ENCODE peak calls at places on chromosomes 2 and 18, in four cellular contexts. Y is K562, A is HCT116, L is HepG2. P is an unnamed sample.

GRCh38 chr2:1665761-1666505 is 78.4 kb downstream of the PXDN start:
- DNase-seq in Y (no peak), A (no peak), L (no peak), P (no peak)

GRCh38 chr2:28765316-28765715 is 13.7 kb downstream of the PPP1CB start:
- DNase-seq in Y (no peak), A (no peak), L (no peak), P (no peak)

GRCh38 chr2:237614151-237614720 is 13.2 kb upstream of the LRRFIP1 start:
- DNase-seq in Y (no peak), A (no peak), L (peak; percentile 100), P (no peak)

GRCh38 chr2:73888388-73888787 is 4.4 kb upstream of the ACTG2 start:
- DNase-seq in Y (no peak), A (no peak), L (no peak), P (no peak)

GRCh38 chr2:61436092-61436491 is 34.8 kb downstream of the USP34 start:
- DNase-seq in Y (no peak), A (no peak), L (no peak), P (no peak)

GRCh38 chr2:63488118-63488713 is 100.1 kb downstream of the WDPCP start:
- DNase-seq in Y (peak; percentile 9), A (peak; percentile 15), L (peak; percentile 21), P (no peak)

GRCh38 chr18:5872886-5873285 is 22.4 kb downstream of the TMEM200C start:
- DNase-seq in Y (no peak), A (no peak), L (no peak), P (no peak)

GRCh38 chr18:77052656-77053309 is 79.8 kb downstream of the MBP start:
- DNase-seq in Y (no peak), A (no peak), L (no peak), P (no peak)

GRCh38 chr2:127479866-127480743 is 46.2 kb downstream of the IWS1 start:
- DNase-seq in Y (no peak), A (no peak), L (no peak), P (no peak)

GRCh38 chr2:1960761-1961160 is 216.4 kb upstream of the PXDN start:
- DNase-seq in Y (no peak), A (no peak), L (no peak), P (no peak)

GRCh38 chr2:200618051-200618419 is 32.2 kb downstream of the AOX1 start:
- DNase-seq in Y (no peak), A (no peak), L (no peak), P (no peak)

GRCh38 chr18:60892441-60892840 is 440.8 kb upstream of the CDH20 start:
- DNase-seq in Y (no peak), A (no peak), L (no peak), P (no peak)

GRCh38 chr2:55120634-55121359 is 70.5 kb upstream of the RTN4 start:
- DNase-seq in Y (no peak), A (no peak), L (no peak), P (no peak)

GRCh38 chr2:170694316-170694715 is 20.8 kb upstream of the SP5 start:
- DNase-seq in Y (no peak), A (no peak), L (no peak), P (no peak)

GRCh38 chr2:142286618-142287017 is 155.8 kb upstream of the LRP1B start:
- DNase-seq in Y (no peak), A (peak; percentile 42), L (peak; percentile 55), P (no peak)

GRCh38 chr2:235064980-235065379 is 113.2 kb downstream of the SH3BP4 start:
- DNase-seq in Y (no peak), A (no peak), L (no peak), P (no peak)
- TF ChIP-seq REST in Y (no peak), A (no peak), L (no peak), P (no peak)

DNA sequence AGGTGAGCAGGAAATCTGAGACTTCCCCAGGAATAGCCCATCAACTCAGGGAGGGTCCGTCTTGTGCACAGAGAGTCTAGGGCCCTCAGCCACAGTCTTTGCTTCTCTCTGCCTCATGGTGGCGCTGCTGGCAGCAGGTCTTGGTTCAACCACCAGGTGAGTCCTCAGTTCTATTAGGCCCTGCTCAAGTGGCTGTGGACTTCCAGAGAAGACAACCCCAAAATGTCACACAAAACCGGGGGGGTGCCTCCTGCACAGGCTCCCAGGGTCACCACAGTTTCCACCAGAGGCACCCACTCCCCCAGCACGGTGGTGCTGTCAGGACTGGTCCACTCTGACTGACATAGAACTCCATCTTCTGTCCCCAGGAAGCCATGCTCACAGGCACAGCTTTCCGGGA is 2.4 kb upstream of the CHRNG start:
- DNase-seq in Y (peak; percentile 54), A (no peak), L (peak; percentile 48), P (no peak)
- TF ChIP-seq SIN3A in Y (no peak), A (no peak), L (no peak), P (no peak)

DNA sequence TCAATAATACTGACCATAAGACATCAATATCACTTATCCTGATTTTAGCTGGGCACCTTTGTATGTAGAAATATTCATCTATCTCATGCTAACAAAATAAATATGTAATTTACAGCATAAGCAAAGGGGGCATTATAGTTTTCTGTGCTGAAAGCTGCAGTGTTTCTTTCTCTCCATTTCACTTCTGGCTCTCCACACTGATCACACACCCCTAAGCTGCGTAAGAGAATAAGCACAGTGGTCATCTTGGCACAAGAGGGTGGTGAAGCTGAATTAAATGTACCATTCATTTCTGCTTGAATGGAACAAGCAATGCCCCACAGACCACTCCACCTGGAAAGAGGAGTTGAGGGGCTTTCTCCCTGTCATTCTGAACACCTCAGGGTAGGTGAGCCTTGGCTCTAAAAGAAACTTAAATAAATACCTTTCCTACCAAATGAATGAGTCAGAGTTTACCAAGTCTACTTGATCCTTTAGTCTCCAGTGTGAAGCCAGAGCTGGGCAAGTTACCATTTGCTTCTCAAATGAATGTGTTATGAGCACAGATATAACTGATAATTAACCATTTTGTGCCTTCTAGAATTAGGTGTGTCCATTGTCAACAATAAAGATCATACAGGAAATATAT is 347.5 kb downstream of the KIAA1328 start:
- DNase-seq in Y (no peak), A (no peak), L (no peak), P (no peak)
- TF ChIP-seq TCF7L2 in Y (no peak), A (no peak), L (no peak), P (no peak)

DNA sequence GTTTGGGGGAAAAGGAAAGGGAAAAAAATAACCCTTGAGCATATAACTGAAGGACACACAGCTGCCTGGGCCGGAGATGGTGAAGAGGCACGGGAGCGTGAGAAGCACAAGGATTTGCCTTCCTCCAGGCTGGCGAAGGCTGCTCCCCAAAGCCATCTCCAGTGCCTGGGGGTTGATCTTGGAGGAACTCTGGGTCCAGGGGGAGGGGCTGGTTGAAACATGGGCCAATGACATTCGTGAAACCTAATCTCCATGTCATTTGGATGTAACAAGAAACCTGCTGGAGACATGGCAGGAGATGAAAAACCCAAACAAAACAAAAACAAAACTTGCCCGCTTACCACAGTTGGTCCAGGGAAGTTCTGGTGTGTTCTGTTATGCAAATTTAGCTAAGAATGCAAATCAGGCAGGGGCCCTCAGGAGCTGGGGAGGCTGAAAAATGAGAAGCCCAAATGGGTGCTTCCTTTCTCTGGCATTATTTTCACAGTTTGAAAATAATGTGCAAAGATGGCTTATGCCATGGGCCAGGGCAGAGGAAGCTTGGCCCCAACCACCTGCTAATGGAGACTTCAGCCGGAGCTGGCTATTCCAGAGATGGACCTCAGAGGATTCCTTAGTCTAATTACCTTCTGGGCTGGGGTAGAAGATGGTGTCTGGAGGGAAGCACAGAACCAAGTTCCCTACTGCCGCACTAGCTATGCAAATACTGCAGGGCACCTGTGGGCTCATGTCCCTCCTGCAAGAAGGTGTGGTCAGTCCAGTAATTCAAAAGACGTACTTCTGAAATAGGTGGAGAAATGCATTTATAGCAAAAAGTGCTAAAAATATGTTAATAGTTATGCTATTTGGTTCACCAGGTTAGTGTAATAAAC is 180.9 kb downstream of the BCL2 start:
- DNase-seq in Y (no peak), A (no peak), L (no peak), P (no peak)
- TF ChIP-seq REST in Y (no peak), A (no peak), L (no peak), P (no peak)

DNA sequence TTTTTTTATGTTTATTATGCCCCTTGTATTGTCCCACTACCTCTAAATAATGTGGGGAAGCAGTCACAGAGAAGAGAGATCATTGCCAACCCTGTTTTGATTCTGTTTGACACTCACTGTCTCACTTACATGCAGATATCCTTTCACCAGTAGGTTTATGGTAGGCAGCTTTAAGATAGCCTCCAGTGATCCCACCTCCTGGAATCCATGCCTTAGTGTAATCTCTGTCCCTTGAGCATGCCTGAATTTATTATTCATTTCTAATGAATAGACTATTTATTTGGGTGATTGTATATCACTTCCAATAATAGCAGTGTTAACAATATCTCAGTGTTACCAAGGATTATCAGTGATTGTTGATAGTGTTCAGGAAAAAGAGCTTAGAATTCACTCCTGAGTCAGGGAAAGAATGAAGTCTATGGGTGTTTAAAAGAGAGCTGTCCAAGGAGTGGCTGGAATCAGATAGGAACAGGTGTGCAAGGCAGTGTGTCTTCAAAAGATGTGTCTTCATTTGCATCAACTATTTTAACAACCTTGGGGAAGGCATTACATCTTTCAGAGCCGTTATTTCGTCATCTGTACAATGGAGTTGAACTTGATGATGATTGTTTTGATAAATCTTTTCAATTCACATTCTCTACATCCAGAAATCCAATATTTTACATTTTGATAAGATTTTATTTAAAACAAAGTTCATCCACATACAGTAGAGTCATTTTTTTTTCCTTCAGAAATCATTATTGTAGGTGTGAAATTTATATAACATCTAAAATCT is 31.9 kb downstream of the PKP4 start:
- DNase-seq in Y (no peak), A (no peak), L (no peak), P (no peak)
- TF ChIP-seq SIN3A in Y (no peak), A (no peak), L (no peak), P (no peak)

P was measured in Panc1.